ENCODE peak calls at places on chromosomes 13 and 19, in five cellular contexts. Q, T, C, H and V are unnamed samples.

GRCh38 chr19:15115762-15116615 is 8.8 kb downstream of the SYDE1 start:
- DNase-seq in Q (no peak), T (no peak), C (no peak), H (no peak), V (no peak)

GRCh38 chr13:110524484-110525254 is 36.9 kb downstream of the RAB20 start:
- DNase-seq in Q (peak), T (no peak), C (no peak), H (no peak), V (no peak)

GRCh38 chr13:111210945-111211469 is 95.9 kb downstream of the ARHGEF7 start:
- DNase-seq in Q (no peak), T (no peak), C (peak), H (no peak), V (no peak)

GRCh38 chr19:33402421-33403220 is 29.1 kb downstream of the CEBPG start:
- DNase-seq in Q (peak), T (no peak), C (no peak), H (no peak), V (no peak)

GRCh38 chr19:2532252-2533071 is 56.5 kb downstream of the GADD45B start:
- DNase-seq in Q (no peak), T (no peak), C (peak), H (peak), V (peak)

GRCh38 chr13:67296511-67296910 is 66.4 kb upstream of the PCDH9 start:
- DNase-seq in Q (no peak), T (no peak), C (peak), H (peak), V (peak)

GRCh38 chr19:40398417-40399056 is 8.6 kb upstream of the HIPK4 start:
- DNase-seq in Q (peak), T (no peak), C (peak), H (no peak), V (no peak)

GRCh38 chr19:50275577-50276368 is 53.4 kb downstream of the KCNC3 start:
- DNase-seq in Q (no peak), T (no peak), C (no peak), H (no peak), V (no peak)

GRCh38 chr13:112457485-112457884 is 81.3 kb downstream of the SPACA7 start:
- DNase-seq in Q (peak), T (no peak), C (no peak), H (no peak), V (no peak)

GRCh38 chr13:113064000-113064533 is 41.5 kb upstream of the F7 start:
- DNase-seq in Q (peak), T (no peak), C (no peak), H (no peak), V (no peak)

GRCh38 chr19:48867922-48868195 is 558 bp downstream of the PLEKHA4 start:
- DNase-seq in Q (no peak), T (no peak), C (no peak), H (no peak), V (no peak)

GRCh38 chr13:113849981-113850721 is 13.7 kb downstream of the GAS6 start:
- DNase-seq in Q (no peak), T (no peak), C (no peak), H (no peak), V (no peak)

GRCh38 chr13:101231751-101232428 is 184.4 kb downstream of the NALCN start:
- DNase-seq in Q (no peak), T (no peak), C (no peak), H (peak), V (peak)

GRCh38 chr13:41384749-41385503 is 72.4 kb upstream of the RGCC start:
- DNase-seq in Q (no peak), T (no peak), C (no peak), H (peak), V (peak)

GRCh38 chr19:4206818-4207484 is 22.4 kb upstream of the EBI3 start:
- DNase-seq in Q (no peak), T (no peak), C (no peak), H (peak), V (peak)

GRCh38 chr19:46755077-46755852 is 9.0 kb upstream of the STRN4 start:
- DNase-seq in Q (peak), T (no peak), C (no peak), H (peak), V (peak)

GRCh38 chr19:13881692-13882418 is 4.9 kb downstream of the NANOS3 start:
- DNase-seq in Q (no peak), T (peak), C (peak), H (peak), V (peak)

GRCh38 chr13:21556051-21556450 is 47.9 kb downstream of the MICU2 start:
- DNase-seq in Q (no peak), T (no peak), C (no peak), H (no peak), V (no peak)

GRCh38 chr19:12685831-12686230 is 2.0 kb upstream of the GNG14 start:
- DNase-seq in Q (no peak), T (no peak), C (no peak), H (no peak), V (no peak)

GRCh38 chr19:12692960-12693359 is 3.5 kb downstream of the FBXW9 start:
- DNase-seq in Q (no peak), T (no peak), C (no peak), H (no peak), V (no peak)

GRCh38 chr19:12687496-12688196 is at the start of gene GNG14:
- DNase-seq in Q (no peak), T (no peak), C (no peak), H (no peak), V (no peak)

GRCh38 chr19:12689012-12689411 is 1.2 kb downstream of the GNG14 start:
- DNase-seq in Q (peak), T (no peak), C (no peak), H (no peak), V (no peak)

DNA sequence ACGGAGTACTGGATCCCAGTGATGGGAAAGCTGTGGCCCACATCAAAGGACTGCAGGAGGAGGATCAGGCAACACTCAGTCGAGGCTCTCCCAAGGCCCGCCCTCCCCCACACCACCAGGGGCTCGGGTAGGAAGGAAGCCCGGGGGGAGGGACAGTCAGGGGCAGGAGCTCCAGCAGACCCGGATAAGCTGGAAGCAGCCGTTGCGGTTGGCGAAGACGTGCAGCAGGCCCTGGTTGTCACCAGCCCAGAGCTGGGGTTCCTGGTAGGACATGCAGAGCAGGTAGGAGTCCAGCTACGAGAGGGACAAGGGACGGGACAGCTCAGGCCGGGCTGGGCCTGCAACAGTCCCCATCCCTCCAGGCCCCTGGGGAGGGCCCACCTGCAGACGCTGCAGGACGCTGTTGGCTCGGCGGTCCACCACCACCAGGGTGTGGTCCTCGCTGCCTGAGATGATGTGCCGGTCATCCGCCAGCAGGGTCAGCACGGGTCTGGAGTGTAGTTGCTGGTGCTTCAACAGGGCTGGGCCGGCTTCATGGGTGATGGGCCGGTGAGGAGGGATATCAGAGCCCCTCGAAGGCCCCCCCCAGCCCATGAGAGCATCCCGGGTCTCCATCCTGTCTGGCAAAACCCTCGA is 1.9 kb downstream of the GNG14 start:
- DNase-seq in Q (peak), T (no peak), C (no peak), H (no peak), V (no peak)
- H3K4me3 ChIP-seq in Q (no peak), T (no peak), C (no peak), H (no peak), V (no peak)

GRCh38 chr13:39506559-39507390 is 96.2 kb downstream of the LHFPL6 start:
- DNase-seq in Q (no peak), T (no peak), C (peak), H (peak), V (no peak)
- TF ChIP-seq CTCF in Q (no peak), T (no peak), C (no peak), H (no peak), V (no peak)

GRCh38 chr19:18789422-18789832 is 1.7 kb downstream of the COMP start:
- DNase-seq in Q (no peak), T (no peak), C (no peak), H (no peak), V (no peak)
- H3K4me3 ChIP-seq in Q (no peak), T (no peak), C (no peak), H (no peak), V (no peak)

GRCh38 chr13:89695343-89696257 is 1651.9 kb upstream of the MIR17HG start:
- DNase-seq in Q (no peak), T (peak), C (peak), H (peak), V (peak)
- TF ChIP-seq CTCF in Q (peak), T (peak), C (peak), H (peak), V (peak)

GRCh38 chr13:95002968-95003813 is 290.8 kb upstream of the SOX21 start:
- DNase-seq in Q (peak), T (no peak), C (no peak), H (no peak), V (peak)
- H3K4me3 ChIP-seq in Q (no peak), T (peak), C (peak), H (peak), V (peak)

DNA sequence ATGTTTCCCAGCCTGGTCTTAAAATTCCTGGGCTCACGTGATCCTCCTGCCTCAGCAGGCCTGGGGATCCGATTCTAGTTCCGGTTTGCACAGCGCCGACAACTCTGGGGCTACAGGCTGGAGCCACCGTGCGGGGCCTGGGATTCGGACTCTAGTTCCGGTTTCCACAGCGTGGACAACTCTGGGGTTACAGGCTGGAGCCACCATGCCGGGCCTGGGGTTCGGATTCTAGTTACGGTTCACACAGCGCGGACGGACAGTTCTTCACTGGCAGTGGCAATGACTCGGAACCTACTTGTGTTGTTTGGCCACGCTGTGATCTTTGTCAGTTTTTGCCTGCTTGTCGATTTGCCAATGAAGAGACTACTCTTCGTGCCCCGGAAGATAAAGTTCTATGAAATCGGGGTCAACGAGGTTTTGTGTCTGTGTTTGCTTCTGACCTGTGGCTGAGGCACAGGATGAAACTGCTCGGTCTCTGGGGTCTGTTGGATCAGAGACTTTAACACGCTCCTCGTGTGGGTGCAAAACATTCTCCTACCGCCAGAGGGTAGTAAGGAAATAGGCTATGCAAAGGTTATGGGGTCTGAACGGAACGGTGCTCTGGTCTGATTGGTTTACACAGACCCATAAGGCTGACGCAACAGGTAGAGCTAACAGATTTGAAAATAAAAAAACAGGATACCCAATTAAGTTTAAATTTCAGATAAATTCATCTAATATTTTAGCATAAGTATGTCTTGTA is 12.1 kb upstream of the ZSCAN1 start:
- DNase-seq in Q (no peak), T (no peak), C (peak), H (peak), V (peak)
- TF ChIP-seq CTCF in Q (peak), T (peak), C (no peak), H (peak), V (peak)

GRCh38 chr19:36256853-36257511 is 42.1 kb downstream of the ZNF146 start:
- DNase-seq in Q (no peak), T (no peak), C (no peak), H (no peak), V (no peak)

GRCh38 chr19:36258028-36258875 is 43.3 kb downstream of the ZNF146 start:
- DNase-seq in Q (no peak), T (no peak), C (no peak), H (no peak), V (no peak)

GRCh38 chr19:36259211-36259610 is 44.3 kb downstream of the ZNF146 start:
- DNase-seq in Q (no peak), T (no peak), C (no peak), H (no peak), V (no peak)

GRCh38 chr19:36256064-36256463 is 41.2 kb downstream of the ZNF146 start:
- DNase-seq in Q (no peak), T (no peak), C (no peak), H (no peak), V (no peak)

DNA sequence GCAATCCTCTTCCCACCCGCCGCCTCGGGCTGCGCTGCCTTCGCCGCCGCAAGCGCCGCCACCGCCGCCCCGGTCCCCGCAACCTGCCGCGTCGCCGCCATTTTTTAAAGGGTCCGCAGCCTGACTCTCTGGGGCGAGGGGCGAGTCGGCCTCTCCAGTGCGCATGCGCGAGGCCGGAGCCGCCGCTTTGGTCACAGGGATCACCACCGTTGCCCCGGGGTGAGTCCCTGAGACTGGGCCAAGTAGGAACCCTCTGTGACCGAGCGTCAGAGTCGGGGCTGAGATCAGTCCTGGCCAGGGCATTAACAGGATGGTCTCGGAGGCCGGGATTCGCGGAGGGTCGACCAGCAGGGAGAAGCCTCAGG is 42.6 kb downstream of the ZNF146 start:
- DNase-seq in Q (no peak), T (no peak), C (no peak), H (no peak), V (no peak)
- H3K4me3 ChIP-seq in Q (peak), T (peak), C (peak), H (peak), V (no peak)

GRCh38 chr19:1453525-1454371 is 3.8 kb downstream of the APC2 start:
- DNase-seq in Q (peak), T (no peak), C (no peak), H (no peak), V (no peak)
- TF ChIP-seq CTCF in Q (no peak), T (peak), C (no peak), H (no peak), V (peak)

GRCh38 chr19:36950335-36951119 is 34.4 kb downstream of the ZNF568 start:
- DNase-seq in Q (no peak), T (no peak), C (no peak), H (no peak), V (no peak)
- H3K4me3 ChIP-seq in Q (no peak), T (no peak), C (no peak), H (no peak), V (no peak)

GRCh38 chr19:940591-941291 is 14.9 kb downstream of the ARID3A start:
- DNase-seq in Q (peak), T (no peak), C (peak), H (peak), V (peak)
- TF ChIP-seq CTCF in Q (no peak), T (no peak), C (no peak), H (no peak), V (no peak)